ENCODE peak calls at places on chromosomes 7 and 10, in nine cellular contexts. S is GDM1, N is NCI-H2081, K is PC-3, U is globus pallidus, W is non-pigmented ciliary epithelial cell, I is tibial artery, Z is RWPE1, F is hepatic stellate cell. J is an unnamed sample.
A peak's percentile ranks its signal among the peaks of the same experiment; 100 is the strongest.

GRCh38 chr7:116315293-116315692 is 105.0 kb downstream of the TES start:
- DNase-seq in Z (peak; percentile 93), U (no peak), S (no peak), F (no peak), I (no peak), K (no peak), N (no peak), W (no peak), J (peak; percentile 10)

GRCh38 chr7:50206521-50207250 is 97.8 kb upstream of the IKZF1 start:
- DNase-seq in S (peak; percentile 54), Z (peak; percentile 11), F (no peak), I (no peak), K (no peak), W (no peak), N (no peak), U (no peak), J (no peak)

GRCh38 chr10:44873156-44873555 is 38.0 kb upstream of the TMEM72 start:
- DNase-seq in W (no peak), Z (no peak), U (no peak), S (no peak), N (no peak), I (no peak), K (no peak), F (no peak), J (no peak)

GRCh38 chr10:110490640-110491039 is 7.1 kb upstream of the DUSP5 start:
- DNase-seq in U (no peak), N (no peak), W (no peak), I (no peak), S (no peak), Z (no peak), F (no peak), K (no peak), J (no peak)

GRCh38 chr10:104052351-104052885 is 33.3 kb downstream of the COL17A1 start:
- DNase-seq in W (no peak), S (no peak), Z (no peak), U (no peak), F (no peak), I (no peak), N (no peak), K (no peak), J (no peak)

GRCh38 chr10:72056932-72057751 is 31.2 kb downstream of the SPOCK2 start:
- DNase-seq in K (no peak), Z (no peak), S (no peak), F (no peak), W (no peak), N (no peak), U (no peak), I (no peak), J (no peak)

GRCh38 chr10:73999703-74000102 is 1.8 kb downstream of the VCL start:
- DNase-seq in I (no peak), S (no peak), U (no peak), K (peak; percentile 76), N (no peak), W (no peak), Z (no peak), F (no peak), J (no peak)

GRCh38 chr7:265192-265997 is 24.6 kb upstream of the FOXL3 start:
- DNase-seq in W (no peak), U (no peak), I (no peak), Z (no peak), K (no peak), S (no peak), F (no peak), N (no peak), J (no peak)

GRCh38 chr10:133189726-133190125 is 29.7 kb downstream of the KNDC1 start:
- DNase-seq in S (no peak), Z (no peak), F (no peak), N (no peak), I (no peak), K (no peak), U (no peak), W (no peak), J (no peak)

GRCh38 chr10:126686271-126686670 is 15.8 kb upstream of the C10orf90 start:
- DNase-seq in U (no peak), Z (no peak), W (no peak), F (no peak), K (no peak), I (no peak), S (no peak), N (no peak), J (peak; percentile 2)

GRCh38 chr10:92452313-92452712 is 121.6 kb downstream of the IDE start:
- DNase-seq in S (no peak), F (no peak), W (no peak), K (no peak), I (no peak), U (no peak), Z (no peak), N (no peak), J (no peak)

GRCh38 chr7:87339373-87339897 is 6.0 kb upstream of the CROT start:
- DNase-seq in K (no peak), U (no peak), N (no peak), I (no peak), F (no peak), W (no peak), Z (no peak), S (no peak), J (no peak)

GRCh38 chr7:75985518-75986146 is 8.8 kb downstream of the TMEM120A start:
- DNase-seq in S (no peak), F (no peak), I (no peak), Z (no peak), U (no peak), K (no peak), W (no peak), N (no peak), J (no peak)

GRCh38 chr10:86730227-86730626 is 26.2 kb upstream of the BMPR1A start:
- DNase-seq in W (no peak), S (no peak), K (no peak), I (peak; percentile 58), N (peak; percentile 37), F (no peak), U (peak; percentile 26), Z (no peak), J (no peak)

GRCh38 chr10:21670391-21670790 is 136.4 kb downstream of the MLLT10 start:
- DNase-seq in W (no peak), U (no peak), I (no peak), S (no peak), Z (no peak), N (no peak), F (no peak), K (no peak), J (no peak)